ENCODE peak calls at places on chromosomes 1 and 21, in nine cellular contexts. U is H7; R is activated CD4-positive, alpha-beta T cell treated with anti-CD3 and anti-CD28 coated beads, Interleukin-2, amount 10 ng/mL, durations not matched to agents 7 days and 5 days; Q is NCI-H1930; N is LHCN-M2; V is AG09309; X is activated CD8-positive, alpha-beta memory T cell treated with anti-CD3 and anti-CD28 coated beads, Interleukin-2, amount 50 U/mL, for 48 hours; T is CD4-positive, alpha-beta T cell; B is ACHN. L is an unnamed sample.

GRCh38 chr1:20009212-20009611 is 29.8 kb upstream of the PLA2G2A start:
- DNase-seq in B (no peak), X (no peak), R (no peak), N (no peak), U (no peak), V (no peak), Q (no peak), T (no peak), L (no peak)

GRCh38 chr1:204074274-204075115 is 1.6 kb downstream of the SOX13 start:
- DNase-seq in X (no peak), B (peak; percentile 42), V (no peak), R (no peak), T (no peak), Q (no peak), U (peak; percentile 83), N (peak; percentile 65), L (no peak)

GRCh38 chr1:21511579-21512522 is 2.6 kb downstream of the ALPL start:
- DNase-seq in N (peak; percentile 92), B (peak; percentile 73), U (no peak), Q (no peak), V (peak; percentile 87), T (no peak), X (no peak), R (no peak), L (no peak)

GRCh38 chr1:155002479-155003226 is at the start of gene ZBTB7B:
- DNase-seq in N (no peak), X (peak; percentile 64), V (no peak), U (peak; percentile 81), Q (no peak), B (peak; percentile 40), R (no peak), T (no peak), L (no peak)

GRCh38 chr1:212167098-212167497 is 118.1 kb upstream of the PPP2R5A start:
- DNase-seq in R (no peak), Q (no peak), U (no peak), T (no peak), V (peak; percentile 13), X (no peak), B (no peak), N (peak; percentile 89), L (no peak)

GRCh38 chr1:119766374-119766794 is 2.3 kb downstream of the HMGCS2 start:
- DNase-seq in B (no peak), V (no peak), U (no peak), X (no peak), R (no peak), T (no peak), N (no peak), Q (no peak), L (no peak)

GRCh38 chr21:29376556-29376955 is 77.8 kb downstream of the BACH1 start:
- DNase-seq in R (peak; percentile 58), B (peak; percentile 39), V (no peak), X (peak; percentile 63), T (peak; percentile 53), Q (no peak), N (peak; percentile 49), U (peak; percentile 60), L (no peak)

GRCh38 chr1:176118985-176119384 is 88.1 kb downstream of the COP1 start:
- DNase-seq in V (no peak), U (no peak), X (no peak), N (no peak), B (no peak), Q (no peak), R (no peak), T (no peak), L (no peak)

GRCh38 chr21:16455978-16456377 is 726.2 kb downstream of the USP25 start:
- DNase-seq in Q (no peak), N (peak; percentile 59), U (no peak), R (no peak), V (no peak), X (no peak), T (no peak), B (no peak), L (no peak)

GRCh38 chr1:97163591-97164275 is 442.1 kb downstream of the PTBP2 start:
- DNase-seq in V (no peak), R (no peak), Q (no peak), U (no peak), N (no peak), B (no peak), X (no peak), T (no peak), L (no peak)

GRCh38 chr1:235357485-235358378 is 9.5 kb upstream of the TBCE start:
- DNase-seq in N (no peak), Q (no peak), T (no peak), R (no peak), U (peak; percentile 65), X (no peak), V (no peak), B (no peak), L (no peak)

GRCh38 chr1:209728466-209728865 is 23.8 kb downstream of the HSD11B1 start:
- DNase-seq in X (no peak), T (no peak), V (no peak), R (no peak), U (no peak), N (no peak), Q (no peak), B (no peak), L (no peak)

GRCh38 chr1:7026188-7026587 is 240.9 kb downstream of the CAMTA1 start:
- DNase-seq in Q (no peak), B (no peak), R (no peak), N (no peak), X (no peak), V (no peak), U (no peak), T (no peak), L (no peak)

GRCh38 chr1:182459949-182460348 is 10.0 kb downstream of the RGSL1 start:
- DNase-seq in U (no peak), N (no peak), X (no peak), V (no peak), R (no peak), B (no peak), Q (no peak), T (no peak), L (no peak)

GRCh38 chr1:161021168-161021958 is 411 bp upstream of the F11R start:
- DNase-seq in X (peak; percentile 88), B (peak; percentile 90), V (no peak), Q (peak; percentile 95), U (peak; percentile 99), T (peak; percentile 83), N (no peak), R (peak; percentile 88), L (peak; percentile 89)

GRCh38 chr1:70896224-70896623 is 151.4 kb downstream of the PTGER3 start:
- DNase-seq in U (peak; percentile 10), R (no peak), Q (no peak), V (no peak), X (no peak), B (peak; percentile 2), N (peak; percentile 11), T (no peak), L (no peak)

GRCh38 chr21:35138665-35139381 is 89.7 kb upstream of the RUNX1 start:
- DNase-seq in T (peak; percentile 40), X (peak; percentile 77), B (peak; percentile 6), V (no peak), N (peak; percentile 99), R (peak; percentile 21), U (no peak), Q (no peak), L (no peak)

GRCh38 chr21:42616366-42617340 is 36.8 kb upstream of the PDE9A start:
- DNase-seq in V (no peak), T (peak; percentile 40), X (no peak), B (no peak), R (peak; percentile 67), U (no peak), Q (no peak), N (no peak), L (no peak)

GRCh38 chr1:177915641-177916040 is 54.2 kb downstream of the SEC16B start:
- DNase-seq in B (no peak), U (no peak), T (no peak), R (no peak), Q (no peak), N (no peak), X (no peak), V (no peak), L (no peak)

GRCh38 chr1:201896951-201897391 is 8.3 kb downstream of the SHISA4 start:
- DNase-seq in Q (no peak), U (no peak), B (peak; percentile 49), T (no peak), N (peak; percentile 55), V (no peak), R (no peak), X (no peak), L (no peak)